ENCODE peak calls at places on chromosome 9, in ten cellular contexts. X, V, O, P, I, H, G, J, Y and T are unnamed samples.

GRCh38 chr9:8457814-8458213 is 658.2 kb upstream of the DMAC1 start:
- DNase-seq in X (peak), V (no peak), O (no peak), P (no peak), I (no peak), H (no peak), G (no peak), J (no peak), Y (no peak), T (no peak)

GRCh38 chr9:100440071-100440470 is 13.1 kb downstream of the MSANTD3 start:
- DNase-seq in X (peak), V (no peak), O (no peak), P (no peak), I (no peak), H (no peak), G (peak), J (no peak), Y (peak), T (peak)

GRCh38 chr9:15959663-15960062 is 406.8 kb downstream of the CCDC171 start:
- DNase-seq in X (no peak), V (no peak), O (no peak), P (no peak), I (no peak), H (no peak), G (no peak), J (no peak), Y (no peak), T (no peak)

GRCh38 chr9:121269030-121269887 is 1.3 kb downstream of the GSN start:
- DNase-seq in X (no peak), V (peak), O (no peak), P (no peak), I (no peak), H (peak), G (peak), J (peak), Y (no peak), T (no peak)

GRCh38 chr9:130741831-130742449 is 48.4 kb downstream of the EXOSC2 start:
- DNase-seq in X (peak), V (no peak), O (peak), P (no peak), I (no peak), H (no peak), G (peak), J (no peak), Y (peak), T (peak)

GRCh38 chr9:19934301-19934868 is 145.5 kb upstream of the SLC24A2 start:
- DNase-seq in X (peak), V (peak), O (no peak), P (peak), I (no peak), H (peak), G (no peak), J (peak), Y (peak), T (peak)

GRCh38 chr9:99873531-99873930 is 32.9 kb upstream of the STX17 start:
- DNase-seq in X (no peak), V (no peak), O (peak), P (no peak), I (no peak), H (no peak), G (peak), J (no peak), Y (peak), T (peak)

GRCh38 chr9:93962561-93963440 is 7.6 kb upstream of the BARX1 start:
- DNase-seq in X (peak), V (peak), O (peak), P (no peak), I (peak), H (peak), G (peak), J (peak), Y (peak), T (peak)

GRCh38 chr9:126606483-126606870 is 7.3 kb upstream of the LMX1B start:
- DNase-seq in X (no peak), V (no peak), O (no peak), P (no peak), I (no peak), H (no peak), G (no peak), J (no peak), Y (no peak), T (no peak)

GRCh38 chr9:31347082-31347617 is 1037.3 kb upstream of the ACO1 start:
- DNase-seq in X (peak), V (no peak), O (no peak), P (no peak), I (no peak), H (no peak), G (peak), J (no peak), Y (peak), T (no peak)

GRCh38 chr9:90368241-90368640 is 274.4 kb downstream of the DIRAS2 start:
- DNase-seq in X (no peak), V (no peak), O (no peak), P (no peak), I (no peak), H (no peak), G (no peak), J (no peak), Y (no peak), T (no peak)

GRCh38 chr9:125630436-125630835 is 76.6 kb downstream of the MAPKAP1 start:
- DNase-seq in X (peak), V (no peak), O (no peak), P (no peak), I (no peak), H (no peak), G (peak), J (no peak), Y (no peak), T (no peak)

GRCh38 chr9:87567566-87567965 is 69.9 kb downstream of the DAPK1 start:
- DNase-seq in X (peak), V (peak), O (no peak), P (no peak), I (no peak), H (peak), G (no peak), J (no peak), Y (no peak), T (no peak)

GRCh38 chr9:128912270-128912853 is 8.4 kb upstream of the PHYHD1 start:
- DNase-seq in X (peak), V (no peak), O (peak), P (peak), I (no peak), H (no peak), G (peak), J (no peak), Y (peak), T (peak)

GRCh38 chr9:134163374-134164196 is 779 bp downstream of the RNU6ATAC start:
- DNase-seq in X (peak), V (peak), O (no peak), P (peak), I (peak), H (peak), G (peak), J (peak), Y (no peak), T (peak)

GRCh38 chr9:14412778-14413177 is 98.8 kb upstream of the NFIB start:
- DNase-seq in X (no peak), V (no peak), O (no peak), P (no peak), I (no peak), H (no peak), G (no peak), J (no peak), Y (no peak), T (no peak)

GRCh38 chr9:138100711-138101349 is 223.2 kb downstream of the CACNA1B start:
- DNase-seq in X (no peak), V (no peak), O (no peak), P (peak), I (no peak), H (no peak), G (no peak), J (peak), Y (no peak), T (no peak)

GRCh38 chr9:84003246-84003645 is 22.6 kb downstream of the RMI1 start:
- DNase-seq in X (no peak), V (no peak), O (no peak), P (no peak), I (no peak), H (no peak), G (no peak), J (no peak), Y (no peak), T (no peak)

GRCh38 chr9:100473271-100474081 is 527 bp downstream of the TMEFF1 start:
- DNase-seq in X (peak), V (peak), O (peak), P (peak), I (no peak), H (peak), G (peak), J (peak), Y (no peak), T (peak)

GRCh38 chr9:99511723-99512122 is 289.6 kb downstream of the SEC61B start:
- DNase-seq in X (no peak), V (no peak), O (no peak), P (no peak), I (no peak), H (no peak), G (no peak), J (no peak), Y (no peak), T (no peak)

GRCh38 chr9:134065720-134066419 is 2.0 kb downstream of the BRD3 start:
- DNase-seq in X (peak), V (peak), O (peak), P (peak), I (no peak), H (peak), G (peak), J (peak), Y (peak), T (peak)

GRCh38 chr9:72856985-72857631 is 95.7 kb downstream of the ALDH1A1 start:
- DNase-seq in X (peak), V (no peak), O (peak), P (no peak), I (no peak), H (no peak), G (peak), J (peak), Y (peak), T (peak)

GRCh38 chr9:113564804-113565237 is 101.3 kb downstream of the RGS3 start:
- DNase-seq in X (peak), V (peak), O (no peak), P (peak), I (peak), H (peak), G (peak), J (peak), Y (peak), T (peak)

GRCh38 chr9:21443849-21444625 is 3.8 kb downstream of the IFNA1 start:
- DNase-seq in X (no peak), V (no peak), O (no peak), P (no peak), I (no peak), H (no peak), G (no peak), J (no peak), Y (no peak), T (no peak)

GRCh38 chr9:119588874-119589560 is 219.8 kb upstream of the BRINP1 start:
- DNase-seq in X (no peak), V (no peak), O (no peak), P (no peak), I (no peak), H (no peak), G (no peak), J (no peak), Y (no peak), T (no peak)

GRCh38 chr9:113624721-113625120 is 161.2 kb downstream of the RGS3 start:
- DNase-seq in X (no peak), V (peak), O (no peak), P (no peak), I (no peak), H (peak), G (peak), J (no peak), Y (peak), T (peak)

GRCh38 chr9:132645306-132645705 is 24.5 kb downstream of the DDX31 start:
- DNase-seq in X (no peak), V (no peak), O (no peak), P (no peak), I (no peak), H (no peak), G (no peak), J (no peak), Y (no peak), T (no peak)

GRCh38 chr9:84384617-84385016 is 44.1 kb upstream of the SLC28A3 start:
- DNase-seq in X (no peak), V (no peak), O (no peak), P (no peak), I (no peak), H (no peak), G (no peak), J (no peak), Y (no peak), T (no peak)

GRCh38 chr9:75541778-75542177 is 348.7 kb upstream of the PCSK5 start:
- DNase-seq in X (no peak), V (no peak), O (no peak), P (no peak), I (no peak), H (no peak), G (no peak), J (no peak), Y (no peak), T (no peak)

GRCh38 chr9:81683704-81684103 is 5.6 kb downstream of the TLE1 start:
- DNase-seq in X (no peak), V (no peak), O (no peak), P (no peak), I (no peak), H (no peak), G (no peak), J (no peak), Y (no peak), T (no peak)

GRCh38 chr9:21015122-21015815 is 16.2 kb downstream of the HACD4 start:
- DNase-seq in X (peak), V (no peak), O (no peak), P (no peak), I (no peak), H (no peak), G (no peak), J (no peak), Y (no peak), T (peak)

GRCh38 chr9:84349706-84350105 is 9.1 kb upstream of the SLC28A3 start:
- DNase-seq in X (peak), V (no peak), O (no peak), P (no peak), I (no peak), H (no peak), G (peak), J (no peak), Y (no peak), T (no peak)

GRCh38 chr9:38306899-38307298 is 85.6 kb upstream of the ALDH1B1 start:
- DNase-seq in X (no peak), V (no peak), O (no peak), P (no peak), I (no peak), H (no peak), G (no peak), J (no peak), Y (no peak), T (no peak)

GRCh38 chr9:113409481-113409880 is 994 bp downstream of the POLE3 start:
- DNase-seq in X (no peak), V (no peak), O (no peak), P (no peak), I (no peak), H (no peak), G (no peak), J (no peak), Y (no peak), T (no peak)

GRCh38 chr9:133973791-133974630 is 18.1 kb downstream of the VAV2 start:
- DNase-seq in X (no peak), V (peak), O (no peak), P (no peak), I (no peak), H (no peak), G (no peak), J (peak), Y (no peak), T (no peak)

GRCh38 chr9:124261787-124262595 is 4.2 kb downstream of the NEK6 start:
- DNase-seq in X (peak), V (peak), O (no peak), P (no peak), I (no peak), H (no peak), G (no peak), J (no peak), Y (no peak), T (no peak)
- H3K27ac ChIP-seq in X (no peak), V (peak), O (peak), P (peak), I (peak), H (peak), G (no peak), J (peak), Y (peak), T (peak)

GRCh38 chr9:101478444-101478843 is 42.9 kb upstream of the ALDOB start:
- DNase-seq in X (no peak), V (no peak), O (no peak), P (no peak), I (no peak), H (no peak), G (no peak), J (no peak), Y (no peak), T (no peak)

GRCh38 chr9:101477214-101477613 is 41.6 kb upstream of the ALDOB start:
- DNase-seq in X (no peak), V (no peak), O (no peak), P (no peak), I (no peak), H (no peak), G (peak), J (no peak), Y (no peak), T (peak)

GRCh38 chr9:101477736-101478135 is 42.2 kb upstream of the ALDOB start:
- DNase-seq in X (no peak), V (no peak), O (no peak), P (no peak), I (no peak), H (no peak), G (peak), J (no peak), Y (no peak), T (peak)

GRCh38 chr9:101478906-101479305 is 43.3 kb upstream of the ALDOB start:
- DNase-seq in X (no peak), V (no peak), O (no peak), P (no peak), I (no peak), H (no peak), G (no peak), J (no peak), Y (no peak), T (no peak)

DNA sequence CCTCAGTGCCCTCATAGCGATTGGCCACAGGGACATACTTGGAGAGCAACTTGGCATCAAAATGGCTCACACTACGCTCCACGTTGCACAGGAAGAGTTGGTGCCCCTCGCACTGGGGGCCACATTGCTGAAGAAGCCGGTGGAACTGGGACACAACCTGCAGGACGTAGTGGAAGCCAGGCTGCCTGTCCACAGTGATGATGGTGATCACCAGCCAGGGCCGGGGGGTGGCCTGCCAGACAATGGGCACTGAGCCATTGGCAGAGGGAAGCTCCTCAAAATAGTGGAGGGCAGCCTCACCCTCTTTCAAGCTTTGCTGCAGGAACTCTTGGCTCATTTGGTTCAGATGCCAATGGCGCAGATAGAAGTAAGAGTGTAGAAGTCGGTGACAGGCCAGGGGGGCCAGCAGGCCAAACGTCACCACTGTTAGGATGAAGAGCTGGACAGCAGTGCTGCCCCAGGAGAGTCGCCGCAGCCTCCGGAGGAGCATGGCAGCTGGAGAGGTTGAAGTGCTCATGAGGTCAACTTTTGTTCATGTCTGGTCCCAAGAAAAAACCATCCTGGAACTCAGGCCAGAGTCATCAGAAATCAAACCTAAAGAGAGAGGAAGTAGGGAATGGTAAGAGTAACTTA is 41.1 kb upstream of the ALDOB start:
- DNase-seq in X (no peak), V (no peak), O (no peak), P (peak), I (no peak), H (no peak), G (no peak), J (no peak), Y (no peak), T (no peak)
- H3K27ac ChIP-seq in X (no peak), V (no peak), O (no peak), P (no peak), I (no peak), H (no peak), G (no peak), J (no peak), Y (peak), T (peak)

GRCh38 chr9:89022902-89023301 is 31.6 kb downstream of the S1PR3 start:
- DNase-seq in X (peak), V (peak), O (no peak), P (no peak), I (no peak), H (peak), G (no peak), J (peak), Y (peak), T (peak)

GRCh38 chr9:89020754-89021153 is 29.5 kb downstream of the S1PR3 start:
- DNase-seq in X (no peak), V (no peak), O (no peak), P (no peak), I (no peak), H (no peak), G (no peak), J (no peak), Y (no peak), T (no peak)

GRCh38 chr9:89021154-89021803 is 30.0 kb downstream of the S1PR3 start:
- DNase-seq in X (peak), V (peak), O (peak), P (no peak), I (no peak), H (peak), G (peak), J (peak), Y (peak), T (peak)

GRCh38 chr9:89023788-89024187 is 32.5 kb downstream of the S1PR3 start:
- DNase-seq in X (peak), V (no peak), O (no peak), P (no peak), I (no peak), H (no peak), G (no peak), J (no peak), Y (no peak), T (peak)

GRCh38 chr9:89022071-89022721 is 30.9 kb downstream of the S1PR3 start:
- DNase-seq in X (peak), V (peak), O (no peak), P (no peak), I (no peak), H (no peak), G (no peak), J (peak), Y (peak), T (peak)
- H3K27ac ChIP-seq in X (peak), V (peak), O (peak), P (peak), I (no peak), H (peak), G (no peak), J (peak), Y (peak), T (no peak)

GRCh38 chr9:124283232-124283814 is 25.6 kb downstream of the NEK6 start:
- DNase-seq in X (no peak), V (no peak), O (no peak), P (no peak), I (no peak), H (no peak), G (no peak), J (no peak), Y (no peak), T (no peak)

GRCh38 chr9:124281934-124282351 is 24.2 kb downstream of the NEK6 start:
- DNase-seq in X (no peak), V (no peak), O (no peak), P (no peak), I (no peak), H (no peak), G (no peak), J (peak), Y (no peak), T (no peak)

GRCh38 chr9:124284940-124285441 is 27.2 kb downstream of the NEK6 start:
- DNase-seq in X (peak), V (peak), O (no peak), P (no peak), I (no peak), H (peak), G (no peak), J (no peak), Y (peak), T (peak)

GRCh38 chr9:124284237-124284831 is 26.6 kb downstream of the NEK6 start:
- DNase-seq in X (peak), V (peak), O (no peak), P (no peak), I (no peak), H (no peak), G (no peak), J (no peak), Y (no peak), T (peak)

GRCh38 chr9:124282442-124283231 is 24.9 kb downstream of the NEK6 start:
- DNase-seq in X (peak), V (peak), O (no peak), P (peak), I (no peak), H (peak), G (no peak), J (peak), Y (peak), T (peak)
- H3K27ac ChIP-seq in X (no peak), V (peak), O (peak), P (peak), I (peak), H (peak), G (no peak), J (peak), Y (peak), T (peak)